ENCODE peak calls at places on chromosomes 7 and 10, in eight cellular contexts. K, Y, N, P, T, X, C and G are unnamed samples.

GRCh38 chr10:127398140-127398966 is 150.8 kb upstream of the NPS start:
- DNase-seq in P (peak; percentile 62), T (no peak), Y (no peak), C (no peak), K (no peak), N (peak; percentile 63), X (no peak), G (no peak)

GRCh38 chr10:23384364-23384763 is 39.8 kb upstream of the C10orf67 start:
- DNase-seq in K (no peak), C (no peak), N (peak; percentile 57), T (no peak), X (no peak), P (peak; percentile 46), Y (no peak), G (no peak)

GRCh38 chr10:98485959-98486358 is 39.2 kb upstream of the HPS1 start:
- DNase-seq in P (peak; percentile 30), Y (no peak), N (no peak), K (no peak), X (no peak), T (no peak), C (no peak), G (no peak)

GRCh38 chr7:124764847-124765400 is 668 bp downstream of the GPR37 start:
- DNase-seq in T (no peak), N (no peak), C (no peak), X (no peak), K (no peak), Y (peak; percentile 55), P (peak; percentile 28), G (peak; percentile 32)

GRCh38 chr10:110771486-110771885 is 100.2 kb upstream of the PDCD4 start:
- DNase-seq in X (no peak), C (no peak), N (no peak), K (no peak), Y (no peak), P (no peak), T (no peak), G (no peak)

GRCh38 chr10:116973946-116974345 is 31.0 kb downstream of the SHTN1 start:
- DNase-seq in Y (no peak), T (no peak), K (no peak), X (no peak), N (no peak), P (no peak), C (no peak), G (no peak)

GRCh38 chr7:103752995-103753394 is 236.5 kb downstream of the RELN start:
- DNase-seq in N (no peak), K (no peak), C (peak; percentile 28), Y (peak; percentile 43), P (peak; percentile 6), X (no peak), T (no peak), G (no peak)

GRCh38 chr7:14207154-14207553 is 217.7 kb upstream of the ETV1 start:
- DNase-seq in N (peak; percentile 46), Y (no peak), X (no peak), K (no peak), P (no peak), C (no peak), T (no peak), G (no peak)

GRCh38 chr10:114542373-114542772 is 115.7 kb downstream of the ABLIM1 start:
- DNase-seq in X (no peak), P (no peak), T (no peak), Y (no peak), K (no peak), C (no peak), N (no peak), G (no peak)

GRCh38 chr10:102121739-102122372 is 1.7 kb upstream of the LDB1 start:
- DNase-seq in P (no peak), Y (no peak), C (no peak), N (no peak), X (no peak), K (no peak), T (no peak), G (no peak)

GRCh38 chr7:84190016-84190705 is 4.4 kb downstream of the SEMA3A start:
- DNase-seq in K (no peak), N (peak; percentile 46), Y (no peak), T (no peak), X (no peak), P (no peak), C (no peak), G (no peak)

GRCh38 chr10:102729090-102730026 is 14.4 kb upstream of the WBP1L start:
- DNase-seq in K (peak; percentile 93), T (peak; percentile 39), Y (no peak), P (peak; percentile 89), X (peak; percentile 41), N (peak; percentile 42), C (peak; percentile 29), G (peak; percentile 65)

GRCh38 chr10:13913890-13914289 is 327.1 kb downstream of the PRPF18 start:
- DNase-seq in Y (no peak), K (no peak), N (no peak), P (no peak), C (no peak), T (no peak), X (no peak), G (no peak)

GRCh38 chr7:87599336-87599735 is 1.3 kb downstream of the ABCB1 start:
- DNase-seq in P (no peak), K (peak; percentile 84), T (peak; percentile 12), X (peak; percentile 34), N (no peak), C (no peak), Y (no peak), G (peak; percentile 33)

GRCh38 chr7:121313793-121314676 is 14.8 kb upstream of the WNT16 start:
- DNase-seq in P (peak; percentile 9), T (no peak), N (peak; percentile 29), Y (peak; percentile 95), K (no peak), C (peak; percentile 91), X (no peak), G (no peak)